ENCODE peak calls at places on chromosomes 2 and 18, in ten cellular contexts. N, V, K, Q, J, T, X, P, C and R are unnamed samples.

GRCh38 chr18:46199515-46200147 is 95.4 kb downstream of the HAUS1 start:
- DNase-seq in K (no peak), N (no peak), Q (no peak), J (no peak), P (no peak), T (no peak), X (peak; percentile 16), V (peak; percentile 4), C (no peak), R (no peak)

GRCh38 chr2:229409751-229410181 is 138.7 kb upstream of the PID1 start:
- DNase-seq in V (no peak), C (no peak), T (no peak), Q (no peak), X (no peak), P (no peak), J (no peak), K (no peak), N (no peak), R (no peak)

GRCh38 chr2:226661789-226662545 is 137.7 kb downstream of the IRS1 start:
- DNase-seq in C (no peak), P (no peak), X (peak; percentile 88), V (no peak), K (peak; percentile 72), Q (no peak), J (no peak), T (no peak), N (no peak), R (no peak)

GRCh38 chr2:85792783-85793441 is 39.1 kb downstream of the ATOH8 start:
- DNase-seq in T (no peak), N (no peak), X (no peak), C (no peak), Q (peak; percentile 46), K (no peak), V (no peak), P (no peak), J (no peak), R (no peak)

GRCh38 chr18:25786778-25787177 is 303.6 kb downstream of the SS18 start:
- DNase-seq in N (no peak), X (no peak), Q (no peak), C (no peak), J (no peak), P (no peak), V (no peak), T (no peak), K (no peak), R (no peak)

GRCh38 chr2:9703085-9703641 is 72.4 kb upstream of the YWHAQ start:
- DNase-seq in P (no peak), V (no peak), J (peak; percentile 26), C (no peak), Q (peak; percentile 33), X (peak; percentile 1), K (no peak), N (peak; percentile 81), T (no peak), R (no peak)

GRCh38 chr18:9413586-9413985 is 61.7 kb upstream of the RALBP1 start:
- DNase-seq in C (no peak), P (no peak), N (no peak), T (no peak), K (no peak), Q (no peak), J (no peak), V (no peak), X (no peak), R (no peak)

GRCh38 chr18:50629148-50629631 is 69.3 kb downstream of the MAPK4 start:
- DNase-seq in V (peak; percentile 74), Q (peak; percentile 38), N (no peak), C (no peak), K (no peak), P (no peak), T (no peak), X (no peak), J (no peak), R (no peak)

GRCh38 chr18:48860276-48861180 is 90.2 kb downstream of the SMAD7 start:
- DNase-seq in X (no peak), Q (no peak), T (no peak), J (no peak), V (no peak), C (peak; percentile 88), N (no peak), P (peak; percentile 82), K (no peak), R (no peak)

GRCh38 chr2:240465765-240466578 is 30.5 kb downstream of the GPC1 start:
- DNase-seq in K (peak; percentile 1), T (peak; percentile 20), C (no peak), V (peak; percentile 3), X (no peak), P (no peak), J (no peak), N (peak; percentile 1), Q (no peak), R (peak; percentile 11)

GRCh38 chr2:224142397-224143312 is 103.6 kb upstream of the SERPINE2 start:
- DNase-seq in N (no peak), Q (no peak), T (no peak), J (no peak), C (no peak), X (no peak), K (no peak), V (no peak), P (no peak), R (no peak)

GRCh38 chr2:205835251-205835900 is 153.1 kb downstream of the NRP2 start:
- DNase-seq in V (no peak), X (no peak), P (no peak), T (no peak), C (no peak), K (no peak), N (no peak), J (no peak), Q (no peak), R (no peak)

GRCh38 chr2:189506514-189506976 is 65.3 kb downstream of the WDR75 start:
- DNase-seq in J (no peak), N (no peak), T (peak; percentile 31), K (no peak), V (no peak), Q (no peak), X (peak; percentile 50), C (no peak), P (no peak), R (no peak)

DNA sequence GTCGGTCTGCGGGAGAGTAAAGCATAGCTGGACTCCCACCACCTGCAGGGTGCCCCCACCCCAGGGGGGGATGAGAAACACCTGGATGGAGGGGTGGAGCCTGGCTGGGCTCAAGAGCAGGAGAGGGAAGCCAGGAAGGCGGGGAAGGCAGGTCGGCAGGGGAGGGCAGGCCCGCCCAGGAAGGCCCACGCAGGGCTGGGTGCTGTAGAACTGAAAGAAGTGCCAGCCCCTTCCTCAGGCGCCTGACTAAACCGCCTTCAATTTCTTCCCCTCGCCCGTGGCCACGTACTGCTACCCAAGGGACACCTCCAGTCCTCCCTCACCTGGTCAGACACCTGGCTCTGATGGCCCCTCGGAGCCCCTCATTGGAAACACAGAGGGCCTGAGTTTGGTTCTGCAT is 175.4 kb downstream of the HDAC4 start:
- DNase-seq in J (no peak), C (no peak), T (peak; percentile 25), Q (no peak), N (no peak), P (no peak), K (no peak), X (no peak), V (no peak), R (no peak)
- H3K4me1 ChIP-seq in J (no peaks in the 10 kb centered on the region), C (peaks cover 12% of the 10 kb centered on the region), T (peaks cover 88% of the 10 kb centered on the region), Q (no peaks in the 10 kb centered on the region), N (peaks cover 64% of the 10 kb centered on the region), P (peaks cover 21% of the 10 kb centered on the region), K (peaks cover 88% of the 10 kb centered on the region), X (peaks cover 32% of the 10 kb centered on the region), V (peaks cover 23% of the 10 kb centered on the region), R (peaks cover 35% of the 10 kb centered on the region)

GRCh38 chr2:97961534-97961933 is 34.2 kb downstream of the TMEM131 start:
- DNase-seq in N (no peak), T (no peak), V (no peak), C (no peak), X (no peak), P (no peak), K (no peak), J (no peak), Q (no peak), R (no peak)
- H3K4me1 ChIP-seq in N (peaks cover 16% of the 10 kb centered on the region), T (peaks cover 45% of the 10 kb centered on the region), V (no peaks in the 10 kb centered on the region), C (peaks cover 5% of the 10 kb centered on the region), X (no peaks in the 10 kb centered on the region), P (no peaks in the 10 kb centered on the region), K (peaks cover 53% of the 10 kb centered on the region), J (no peaks in the 10 kb centered on the region), Q (no peaks in the 10 kb centered on the region), R (no peaks in the 10 kb centered on the region)

DNA sequence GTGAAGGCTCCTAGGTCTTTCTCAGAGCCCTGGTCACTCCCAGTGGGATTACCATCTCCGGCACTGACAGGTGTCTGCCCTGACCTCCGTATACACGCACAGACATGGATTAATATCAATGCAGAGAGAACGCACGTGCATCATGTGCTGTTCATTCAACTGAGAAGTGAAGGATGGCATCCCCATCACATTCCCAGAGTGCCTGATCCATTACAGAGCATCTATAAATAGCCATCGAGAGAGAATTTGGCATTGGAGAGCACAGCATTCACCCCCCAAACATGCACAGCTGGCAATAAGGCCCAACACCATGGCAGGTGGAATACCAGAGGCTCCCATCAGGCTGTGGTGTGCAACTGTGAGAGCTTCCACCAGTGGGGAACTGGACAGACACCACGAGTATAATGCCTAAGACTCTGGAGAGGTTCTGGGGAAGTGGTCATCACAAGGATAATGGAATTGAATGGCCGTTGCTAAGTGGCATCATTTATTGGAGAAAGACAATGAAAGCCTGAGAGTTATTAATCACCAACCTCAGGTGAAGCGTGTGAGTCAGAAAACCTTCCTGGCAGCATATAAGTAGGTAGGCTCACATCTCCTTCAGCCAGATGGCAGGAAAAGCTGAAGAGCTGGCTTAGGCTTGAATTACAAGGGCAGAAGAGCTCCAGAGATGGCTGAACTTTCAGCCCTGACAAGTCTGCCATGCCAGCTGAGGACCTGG is 244.5 kb upstream of the ID2 start:
- DNase-seq in C (no peak), N (no peak), T (no peak), K (no peak), J (no peak), Q (no peak), X (no peak), P (no peak), V (no peak), R (no peak)
- H3K4me1 ChIP-seq in C (no peaks in the 10 kb centered on the region), N (peaks cover 16% of the 10 kb centered on the region), T (peaks cover 23% of the 10 kb centered on the region), K (no peaks in the 10 kb centered on the region), J (no peaks in the 10 kb centered on the region), Q (no peaks in the 10 kb centered on the region), X (no peaks in the 10 kb centered on the region), P (no peaks in the 10 kb centered on the region), V (no peaks in the 10 kb centered on the region), R (no peaks in the 10 kb centered on the region)

GRCh38 chr2:230414302-230414701 is 1.7 kb upstream of the SP100 start:
- DNase-seq in T (no peak), K (no peak), N (no peak), P (no peak), X (no peak), C (no peak), J (no peak), V (no peak), Q (no peak), R (no peak)

GRCh38 chr2:230417436-230417835 is 1.4 kb downstream of the SP100 start:
- DNase-seq in N (no peak), Q (no peak), K (no peak), T (no peak), J (no peak), V (no peak), P (no peak), C (no peak), X (no peak), R (no peak)

GRCh38 chr2:230418341-230419016 is 2.5 kb downstream of the SP100 start:
- DNase-seq in X (no peak), V (no peak), J (no peak), P (no peak), K (no peak), T (no peak), Q (no peak), C (no peak), N (no peak), R (no peak)

GRCh38 chr2:230413465-230413864 is 2.5 kb upstream of the SP100 start:
- DNase-seq in V (no peak), T (no peak), Q (no peak), N (no peak), X (no peak), P (no peak), K (no peak), C (no peak), J (no peak), R (no peak)

GRCh38 chr2:230416061-230416721 is at the start of gene SP100:
- DNase-seq in V (peak; percentile 79), X (peak; percentile 28), Q (peak; percentile 86), C (no peak), P (no peak), T (peak; percentile 82), J (peak; percentile 75), K (peak; percentile 56), N (peak; percentile 78), R (no peak)
- H3K4me1 ChIP-seq in V (peaks cover 4% of the 10 kb centered on the region), X (peaks cover 10% of the 10 kb centered on the region), Q (no peaks in the 10 kb centered on the region), C (no peaks in the 10 kb centered on the region), P (peaks cover 3% of the 10 kb centered on the region), T (peaks cover 78% of the 10 kb centered on the region), J (peaks cover 3% of the 10 kb centered on the region), K (peaks cover 17% of the 10 kb centered on the region), N (peaks cover 66% of the 10 kb centered on the region), R (no peaks in the 10 kb centered on the region)